ENCODE peak calls at places on chromosomes 11 and 22, in four cellular contexts. One of them, this sample, is unnamed.

GRCh38 chr22:24236656-24237055 is 8.2 kb downstream of the GGT5 start:
- DNase-seq in fibroblast of lung: no peak
- DNase-seq in astrocyte: no peak
- DNase-seq in mammary epithelial cell: no peak
- DNase-seq in this sample: no peak

GRCh38 chr22:46002757-46003270 is 25.9 kb upstream of the WNT7B start:
- DNase-seq in astrocyte: peak
- DNase-seq in fibroblast of lung: peak
- DNase-seq in mammary epithelial cell: no peak
- DNase-seq in this sample: no peak

GRCh38 chr11:114308689-114309089 is 12.5 kb downstream of the NNMT start:
- DNase-seq in mammary epithelial cell: peak
- DNase-seq in fibroblast of lung: peak
- DNase-seq in astrocyte: peak
- DNase-seq in this sample: no peak

GRCh38 chr11:124919836-124920755 is 1.0 kb downstream of the HEPN1 start:
- DNase-seq in fibroblast of lung: no peak
- DNase-seq in mammary epithelial cell: no peak
- DNase-seq in astrocyte: no peak
- DNase-seq in this sample: no peak

GRCh38 chr11:71301858-71302533 is 49.6 kb upstream of the SHANK2 start:
- DNase-seq in mammary epithelial cell: no peak
- DNase-seq in astrocyte: no peak
- DNase-seq in fibroblast of lung: no peak
- DNase-seq in this sample: peak

GRCh38 chr22:26796785-26797184 is 139.4 kb downstream of the MIAT start:
- DNase-seq in fibroblast of lung: no peak
- DNase-seq in mammary epithelial cell: no peak
- DNase-seq in astrocyte: no peak
- DNase-seq in this sample: no peak

GRCh38 chr22:50520826-50521453 is 4.5 kb downstream of the SCO2 start:
- DNase-seq in fibroblast of lung: no peak
- DNase-seq in mammary epithelial cell: no peak
- DNase-seq in astrocyte: no peak
- DNase-seq in this sample: no peak

GRCh38 chr11:1219836-1220810 is 2.7 kb upstream of the MUC5B start:
- DNase-seq in fibroblast of lung: no peak
- DNase-seq in mammary epithelial cell: no peak
- DNase-seq in astrocyte: no peak
- DNase-seq in this sample: peak

GRCh38 chr11:74487875-74488274 is 5.6 kb downstream of the LIPT2 start:
- DNase-seq in mammary epithelial cell: no peak
- DNase-seq in astrocyte: no peak
- DNase-seq in fibroblast of lung: no peak
- DNase-seq in this sample: no peak

GRCh38 chr22:38233427-38233826 is 31.6 kb downstream of the MAFF start:
- DNase-seq in fibroblast of lung: peak
- DNase-seq in mammary epithelial cell: no peak
- DNase-seq in astrocyte: no peak
- DNase-seq in this sample: no peak

GRCh38 chr22:19497245-19497644 is 17.5 kb downstream of the CDC45 start:
- DNase-seq in astrocyte: peak
- DNase-seq in fibroblast of lung: peak
- DNase-seq in mammary epithelial cell: peak
- DNase-seq in this sample: no peak

GRCh38 chr22:35257002-35257320 is 332 bp upstream of the HMGXB4 start:
- DNase-seq in mammary epithelial cell: no peak
- DNase-seq in fibroblast of lung: no peak
- DNase-seq in astrocyte: no peak
- DNase-seq in this sample: no peak
- H3K9ac ChIP-seq in mammary epithelial cell: peak
- H3K9ac ChIP-seq in fibroblast of lung: peak
- H3K9ac ChIP-seq in astrocyte: peak
- H3K9ac ChIP-seq in this sample: peak

DNA sequence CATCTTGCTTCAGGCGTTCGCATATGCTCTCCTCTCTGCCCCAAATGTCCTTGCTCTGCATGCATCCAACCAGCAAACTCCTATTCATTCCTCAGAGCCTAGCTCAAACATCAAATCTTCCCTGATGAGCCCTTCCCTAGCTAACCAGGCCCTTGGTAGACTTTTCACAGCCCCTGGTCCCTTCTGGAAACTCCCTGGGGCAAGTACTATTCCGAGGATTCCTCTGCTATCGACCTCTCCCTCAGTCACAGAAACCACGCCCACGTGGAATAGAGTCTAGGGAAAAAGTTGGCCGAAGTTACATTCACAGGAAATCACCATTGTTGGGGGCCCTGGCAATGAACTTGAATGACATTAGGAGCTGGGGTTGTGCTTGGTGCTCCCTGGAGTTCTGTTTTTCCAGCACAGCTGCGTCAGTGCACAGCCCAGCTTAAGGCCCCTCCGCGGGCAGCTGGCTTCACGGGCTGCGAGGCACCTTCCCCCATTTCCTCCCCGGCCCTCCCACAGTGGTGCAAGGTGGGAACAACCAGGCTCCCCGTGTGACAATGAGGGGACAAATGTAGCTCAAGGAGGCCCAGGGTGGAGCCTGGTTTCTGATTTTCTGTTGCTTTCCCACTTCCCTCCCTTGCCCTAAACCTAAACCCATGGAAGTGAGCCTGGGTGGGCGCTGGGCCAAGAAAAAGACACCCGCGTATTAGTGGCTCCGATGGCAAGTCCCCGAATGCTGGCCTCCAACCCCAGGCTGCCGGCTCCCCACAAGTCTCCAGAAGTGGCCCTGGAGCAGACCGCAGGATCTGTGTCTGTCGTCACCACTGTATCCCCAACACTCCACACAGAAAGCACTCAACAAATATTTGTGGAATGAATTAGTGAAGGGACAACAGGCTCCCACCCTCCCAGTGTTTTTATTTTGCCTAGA is 4.3 kb upstream of the ATP5MGL start:
- DNase-seq in astrocyte: peak
- DNase-seq in fibroblast of lung: peak
- DNase-seq in mammary epithelial cell: no peak
- DNase-seq in this sample: peak
- H3K4me3 ChIP-seq in astrocyte: no peak
- H3K4me3 ChIP-seq in fibroblast of lung: peak
- H3K4me3 ChIP-seq in mammary epithelial cell: no peak
- H3K4me3 ChIP-seq in this sample: no peak

GRCh38 chr11:101848262-101848661 is 66.5 kb upstream of the CEP126 start:
- DNase-seq in fibroblast of lung: peak
- DNase-seq in astrocyte: no peak
- DNase-seq in mammary epithelial cell: no peak
- DNase-seq in this sample: no peak
- TF ChIP-seq CTCF in fibroblast of lung: no peak
- TF ChIP-seq CTCF in astrocyte: peak
- TF ChIP-seq CTCF in mammary epithelial cell: peak
- TF ChIP-seq CTCF in this sample: peak

GRCh38 chr11:47409440-47410403 is 1.3 kb downstream of the SLC39A13 start:
- DNase-seq in fibroblast of lung: no peak
- DNase-seq in mammary epithelial cell: peak
- DNase-seq in astrocyte: no peak
- DNase-seq in this sample: peak
- H3K9ac ChIP-seq in fibroblast of lung: peak
- H3K9ac ChIP-seq in mammary epithelial cell: peak
- H3K9ac ChIP-seq in astrocyte: peak
- H3K9ac ChIP-seq in this sample: no peak

DNA sequence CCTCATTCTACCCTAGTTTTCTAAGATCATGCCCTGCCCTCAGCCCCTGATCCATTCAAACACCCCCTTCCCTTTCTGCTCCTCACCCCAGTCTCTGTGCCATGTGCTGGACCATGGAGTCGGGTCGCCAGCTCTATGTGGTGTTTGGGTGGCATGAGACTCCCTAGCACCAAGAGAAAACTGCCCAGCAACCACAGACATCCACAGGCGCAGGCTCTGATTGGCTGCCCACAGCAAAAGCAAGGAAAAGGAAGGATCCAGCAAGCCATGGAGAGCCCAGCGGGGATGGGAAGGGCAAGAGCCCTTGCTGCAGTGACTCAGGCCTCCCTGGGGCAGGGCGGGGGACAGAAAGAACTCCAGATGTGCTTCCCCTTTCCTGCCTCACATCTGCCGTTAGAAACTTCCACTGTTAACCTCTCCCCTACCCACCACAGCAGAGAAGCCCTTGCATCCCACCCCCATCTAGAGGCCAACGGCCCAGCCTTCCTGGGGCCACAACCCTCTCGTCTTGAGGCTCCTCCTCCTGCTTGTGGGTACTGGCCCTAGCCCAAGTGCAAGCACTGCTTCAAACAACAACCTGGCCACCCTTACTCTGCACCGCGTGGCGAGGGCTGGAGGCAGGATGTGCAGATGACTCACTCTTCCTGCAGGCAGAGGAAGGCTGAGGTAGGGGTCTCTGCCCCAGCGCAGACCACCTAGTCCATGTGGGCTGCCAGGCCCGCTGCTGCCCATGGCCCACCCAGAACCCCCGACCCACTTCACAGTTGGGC is 9.7 kb upstream of the AHNAK start:
- DNase-seq in mammary epithelial cell: peak
- DNase-seq in fibroblast of lung: peak
- DNase-seq in astrocyte: peak
- DNase-seq in this sample: peak
- H3K4me3 ChIP-seq in mammary epithelial cell: peak
- H3K4me3 ChIP-seq in fibroblast of lung: peak
- H3K4me3 ChIP-seq in astrocyte: no peak
- H3K4me3 ChIP-seq in this sample: peak

DNA sequence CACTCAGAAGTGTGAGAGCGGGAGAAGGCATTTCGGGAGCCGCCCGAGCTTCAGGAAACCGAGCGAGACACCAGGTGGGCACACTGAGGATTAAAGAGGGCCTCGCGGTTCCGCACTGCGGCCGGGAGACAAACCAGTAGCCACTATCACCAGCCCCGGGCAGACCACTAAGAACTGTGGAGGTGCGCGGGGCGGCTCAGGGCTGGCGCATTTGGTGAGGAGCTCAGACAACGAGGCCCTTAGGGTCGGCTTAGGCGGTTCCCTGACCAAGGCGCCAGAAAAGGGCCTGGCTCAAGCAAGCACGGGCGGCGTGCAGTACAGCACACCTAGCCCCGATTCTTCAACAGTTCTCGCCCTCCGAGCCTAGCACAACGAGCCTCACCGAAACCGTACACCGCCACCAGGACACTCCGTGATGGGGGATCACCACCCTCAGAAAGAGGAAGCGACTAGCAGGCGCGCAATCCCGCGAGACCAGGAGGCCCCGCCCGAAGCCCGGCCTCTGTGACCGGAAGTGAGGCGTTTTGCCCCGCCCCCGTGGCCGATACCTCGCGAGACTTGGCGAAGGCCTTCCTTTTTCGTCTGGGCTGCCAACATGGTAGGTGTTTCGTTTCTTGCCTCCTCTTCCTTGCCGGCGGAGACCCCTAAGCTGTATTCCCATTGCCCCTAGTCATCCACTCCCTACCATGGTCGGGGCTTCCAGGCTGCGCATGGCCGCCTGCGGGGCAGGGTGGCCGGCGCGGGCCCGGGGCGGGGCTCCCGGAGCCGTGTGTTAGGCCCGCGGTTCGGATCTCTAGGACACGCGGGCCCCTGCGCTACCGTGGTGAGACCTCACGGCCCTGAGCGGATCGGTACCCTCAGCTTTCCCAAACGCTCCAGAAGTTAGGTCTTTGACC is at the start of the genes RPL27A and TRIM66:
- DNase-seq in mammary epithelial cell: peak
- DNase-seq in astrocyte: peak
- DNase-seq in fibroblast of lung: peak
- DNase-seq in this sample: peak
- TF ChIP-seq CTCF in mammary epithelial cell: peak
- TF ChIP-seq CTCF in astrocyte: no peak
- TF ChIP-seq CTCF in fibroblast of lung: no peak
- TF ChIP-seq CTCF in this sample: no peak

GRCh38 chr11:76603202-76603601 is 67.3 kb downstream of the LRRC32 start:
- DNase-seq in fibroblast of lung: no peak
- DNase-seq in astrocyte: no peak
- DNase-seq in mammary epithelial cell: no peak
- DNase-seq in this sample: no peak
- H3K9ac ChIP-seq in fibroblast of lung: no peak
- H3K9ac ChIP-seq in astrocyte: no peak
- H3K9ac ChIP-seq in mammary epithelial cell: no peak
- H3K9ac ChIP-seq in this sample: no peak

DNA sequence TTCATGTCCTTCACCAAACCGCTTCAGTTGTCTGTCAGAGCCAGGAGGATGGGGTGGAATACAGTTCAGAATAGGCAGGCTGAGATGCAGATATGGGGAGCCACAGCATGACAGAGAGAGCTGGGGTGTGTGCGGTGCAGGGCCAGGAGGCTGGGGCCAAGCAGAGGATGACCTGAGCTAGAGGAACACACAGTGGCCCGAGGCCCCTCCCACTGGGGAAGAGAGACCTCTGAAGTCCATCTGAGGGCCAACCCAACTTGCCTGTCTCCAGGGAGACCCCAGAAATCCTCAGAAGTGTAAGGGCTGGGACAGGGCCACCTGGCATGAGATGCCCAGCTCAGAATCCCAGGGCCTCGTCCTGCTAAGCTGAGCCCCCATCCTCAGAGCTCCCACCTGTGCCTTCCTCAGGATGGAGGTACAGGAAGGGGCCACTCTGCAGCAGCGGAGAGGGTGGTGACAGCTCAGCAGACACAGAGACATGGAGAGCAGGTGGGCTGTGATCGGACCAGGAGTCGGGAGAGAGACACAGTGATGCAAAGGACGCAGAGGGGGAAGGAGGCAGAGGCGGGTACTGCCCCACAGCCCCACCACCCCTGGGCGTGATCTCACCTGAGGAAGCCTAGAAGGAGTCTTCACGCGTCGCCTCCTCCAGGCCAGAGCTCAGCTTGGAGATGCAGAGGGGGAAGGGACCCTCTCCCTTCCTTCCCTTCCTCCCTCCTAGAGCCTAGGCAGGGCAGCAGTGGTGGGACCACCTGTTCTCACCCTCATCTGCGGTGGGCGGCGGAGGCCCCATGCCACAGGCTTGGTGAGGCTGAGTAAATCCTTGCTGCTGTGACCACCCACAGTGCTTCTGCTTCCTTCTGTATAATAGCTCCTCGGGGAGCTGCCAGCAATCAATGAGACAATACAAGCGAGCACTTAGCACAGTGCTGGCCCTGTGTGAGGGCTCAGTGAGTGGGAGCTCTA is 9.1 kb upstream of the TUB start:
- DNase-seq in fibroblast of lung: no peak
- DNase-seq in mammary epithelial cell: no peak
- DNase-seq in astrocyte: no peak
- DNase-seq in this sample: peak
- H3K4me3 ChIP-seq in fibroblast of lung: no peak
- H3K4me3 ChIP-seq in mammary epithelial cell: no peak
- H3K4me3 ChIP-seq in astrocyte: no peak
- H3K4me3 ChIP-seq in this sample: no peak